ENCODE peak calls at places on chromosomes 16 and 17, in seven cellular contexts. X is effector memory CD4-positive, alpha-beta T cell; D is neural progenitor cell; I is PC-3; S is heart right ventricle; W is GM23248; U is SK-N-SH. F is an unnamed sample.

GRCh38 chr16:4537376-4538066 is 1.1 kb downstream of the CDIP1 start:
- DNase-seq in X (no peak), D (peak; percentile 39), I (no peak), S (no peak), W (peak; percentile 57), U (peak; percentile 66), F (no peak)

GRCh38 chr16:87288753-87289362 is 28.3 kb downstream of the C16orf95 start:
- DNase-seq in X (no peak), D (no peak), I (no peak), S (no peak), W (peak; percentile 8), U (no peak), F (no peak)

GRCh38 chr17:78965369-78965982 is 14.2 kb downstream of the LGALS3BP start:
- DNase-seq in X (no peak), D (no peak), I (no peak), S (no peak), W (no peak), U (no peak), F (no peak)

GRCh38 chr16:81505011-81505660 is 60.5 kb downstream of the CMIP start:
- DNase-seq in X (no peak), D (no peak), I (no peak), S (no peak), W (no peak), U (peak; percentile 69), F (no peak)

GRCh38 chr17:59892251-59892848 is 393 bp downstream of the TUBD1 start:
- DNase-seq in X (no peak), D (no peak), I (no peak), S (no peak), W (no peak), U (no peak), F (peak; percentile 7)

GRCh38 chr17:79931517-79932309 is 92.5 kb upstream of the CBX4 start:
- DNase-seq in X (no peak), D (no peak), I (peak; percentile 20), S (no peak), W (peak; percentile 74), U (no peak), F (no peak)

GRCh38 chr17:9842057-9842758 is 16.5 kb downstream of the GLP2R start:
- DNase-seq in X (no peak), D (no peak), I (peak; percentile 62), S (peak; percentile 37), W (peak; percentile 62), U (no peak), F (no peak)

GRCh38 chr16:87817910-87818309 is 51.4 kb downstream of the SLC7A5 start:
- DNase-seq in X (no peak), D (no peak), I (no peak), S (no peak), W (no peak), U (no peak), F (no peak)

GRCh38 chr16:59210955-59211541 is 476.9 kb upstream of the GOT2 start:
- DNase-seq in X (no peak), D (peak; percentile 81), I (no peak), S (peak; percentile 17), W (peak; percentile 22), U (no peak), F (no peak)

GRCh38 chr16:15897834-15898254 is 9.4 kb upstream of the CEP20 start:
- DNase-seq in X (no peak), D (no peak), I (peak; percentile 38), S (no peak), W (peak; percentile 73), U (no peak), F (no peak)

GRCh38 chr16:749010-749409 is 8.2 kb upstream of the CIAO3 start:
- DNase-seq in X (no peak), D (no peak), I (no peak), S (no peak), W (peak; percentile 91), U (no peak), F (no peak)

GRCh38 chr17:75124819-75125162 is 6.8 kb downstream of the NT5C start:
- DNase-seq in X (no peak), D (no peak), I (no peak), S (no peak), W (no peak), U (no peak), F (no peak)

GRCh38 chr17:48236681-48237134 is 129.1 kb downstream of the SNX11 start:
- DNase-seq in X (no peak), D (no peak), I (peak; percentile 98), S (no peak), W (peak; percentile 74), U (no peak), F (no peak)

GRCh38 chr16:71297252-71297651 is 8.1 kb upstream of the CMTR2 start:
- DNase-seq in X (no peak), D (no peak), I (no peak), S (no peak), W (no peak), U (no peak), F (no peak)

GRCh38 chr17:44078412-44078811 is 7.9 kb downstream of the G6PC3 start:
- DNase-seq in X (no peak), D (no peak), I (no peak), S (no peak), W (no peak), U (no peak), F (no peak)

DNA sequence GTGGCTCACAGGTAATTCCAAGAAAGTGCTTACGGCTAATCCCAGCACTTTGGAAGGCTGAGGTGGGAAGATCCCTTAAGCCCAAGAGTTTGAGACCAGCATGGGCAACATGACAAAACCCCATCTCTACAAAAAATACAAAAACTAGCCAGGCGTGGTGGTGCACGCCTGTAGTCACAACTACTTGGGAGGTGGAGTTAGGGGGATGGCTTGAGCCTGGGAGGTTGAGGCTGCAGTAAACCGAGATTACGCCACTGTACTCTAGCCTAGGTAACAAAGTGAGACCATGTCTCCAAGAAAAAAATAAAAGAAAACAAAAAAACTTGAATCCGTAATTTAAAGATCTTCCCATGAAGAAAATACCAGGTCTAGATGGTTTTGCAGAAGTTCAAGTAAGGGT is 5.0 kb downstream of the ICAM2 start:
- DNase-seq in X (no peak), D (no peak), I (no peak), S (no peak), W (no peak), U (no peak), F (no peak)
- H3K4me1 ChIP-seq in X (peaks cover 39% of the 10 kb centered on the region), D (peaks cover 7% of the 10 kb centered on the region), I (no peaks in the 10 kb centered on the region), S (peaks cover 12% of the 10 kb centered on the region), W (no peaks in the 10 kb centered on the region), U (no peaks in the 10 kb centered on the region), F (peaks cover 80% of the 10 kb centered on the region)

GRCh38 chr16:27890006-27890405 is 173.5 kb downstream of the GSG1L start:
- DNase-seq in X (no peak), D (no peak), I (no peak), S (no peak), W (no peak), U (no peak), F (no peak)
- H3K27me3 ChIP-seq in X (peaks cover 5% of the 10 kb centered on the region), D (peaks cover 7% of the 10 kb centered on the region), I (peaks cover 7% of the 10 kb centered on the region), S (peaks cover 50% of the 10 kb centered on the region), W (peaks cover 29% of the 10 kb centered on the region), U (no peaks in the 10 kb centered on the region), F (no peaks in the 10 kb centered on the region)

GRCh38 chr17:7175363-7175733 is 3.8 kb downstream of the ASGR1 start:
- DNase-seq in X (no peak), D (no peak), I (no peak), S (no peak), W (no peak), U (no peak), F (no peak)

GRCh38 chr17:7176870-7177209 is 2.3 kb downstream of the ASGR1 start:
- DNase-seq in X (no peak), D (peak; percentile 60), I (no peak), S (no peak), W (peak; percentile 52), U (peak; percentile 55), F (no peak)

GRCh38 chr17:7177210-7177953 is 1.8 kb downstream of the ASGR1 start:
- DNase-seq in X (peak; percentile 52), D (peak; percentile 92), I (peak; percentile 66), S (peak; percentile 65), W (peak; percentile 80), U (peak; percentile 95), F (peak; percentile 74)

GRCh38 chr17:7174603-7175362 is 4.4 kb downstream of the ASGR1 start:
- DNase-seq in X (no peak), D (no peak), I (no peak), S (no peak), W (no peak), U (no peak), F (no peak)

DNA sequence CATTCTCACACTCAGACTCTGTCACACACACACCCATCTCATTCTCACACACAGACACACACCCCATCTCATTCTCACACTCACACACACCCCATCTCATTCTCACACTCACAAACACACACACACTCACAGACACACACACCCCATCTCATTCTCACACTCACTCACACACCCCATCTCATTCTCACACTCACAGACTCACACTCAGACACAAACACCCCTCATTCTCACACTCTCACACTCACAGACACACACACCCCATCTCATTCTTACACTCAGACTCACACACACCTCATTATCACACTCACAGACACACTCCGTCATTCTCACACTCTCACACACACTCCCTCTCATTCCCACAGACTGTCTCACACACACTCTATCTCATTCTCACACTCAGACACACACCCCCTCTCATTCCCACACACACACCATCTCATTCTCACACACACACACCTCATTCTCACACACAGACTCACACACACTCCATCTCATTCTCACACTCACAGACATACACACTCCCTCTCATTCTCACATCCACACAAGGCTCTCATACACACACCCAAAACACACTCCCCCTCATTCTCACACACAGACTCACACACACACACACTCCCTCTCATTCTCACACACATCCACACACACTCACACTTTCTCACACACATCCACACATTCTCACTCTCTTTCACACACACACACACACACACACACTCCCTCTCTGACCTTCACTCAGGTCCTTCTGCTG is 2.9 kb downstream of the ASGR1 start:
- DNase-seq in X (no peak), D (no peak), I (no peak), S (no peak), W (no peak), U (no peak), F (no peak)
- H3K4me3 ChIP-seq in X (no peak overlapping the region), D (peak overlapping the region; percentile 65), I (no peak overlapping the region), S (no peak overlapping the region), W (no peak overlapping the region), U (no peak overlapping the region), F (no peak overlapping the region)

DNA sequence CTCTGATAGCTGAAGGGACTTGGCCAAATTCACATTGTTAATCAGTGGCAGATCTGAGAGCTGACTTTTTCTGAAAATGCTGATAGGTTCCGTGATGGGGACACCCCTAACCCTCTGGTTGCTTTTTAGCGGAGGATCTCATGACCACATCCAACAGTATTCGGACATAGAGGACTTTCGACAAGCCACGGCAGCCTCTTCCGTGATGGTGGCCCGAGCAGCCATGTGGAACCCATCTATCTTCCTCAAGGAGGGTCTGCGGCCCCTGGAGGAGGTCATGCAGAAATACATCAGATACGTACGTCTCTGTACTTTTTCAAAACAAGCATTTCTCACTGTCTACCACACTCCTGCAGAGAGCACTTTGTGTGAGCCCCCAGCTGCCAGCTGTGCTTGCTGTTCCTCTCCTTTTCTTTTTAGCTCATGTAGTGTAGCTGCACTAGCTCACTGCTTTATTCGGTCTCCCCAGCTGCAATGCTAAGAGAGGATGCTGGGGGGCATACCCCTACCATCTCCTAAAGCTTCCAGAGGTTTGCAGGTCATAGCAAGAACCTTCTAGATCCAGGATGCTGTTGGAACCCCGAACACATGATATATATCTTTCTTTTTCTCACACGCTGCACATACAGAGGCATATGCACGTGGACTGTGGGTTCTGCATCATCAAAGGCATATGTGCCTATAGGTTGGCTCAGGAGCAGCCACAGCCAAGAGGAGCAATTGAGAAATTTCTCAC is 14.2 kb upstream of the NFATC3 start:
- DNase-seq in X (no peak), D (no peak), I (no peak), S (no peak), W (no peak), U (no peak), F (no peak)
- H3K4me1 ChIP-seq in X (peaks cover 71% of the 10 kb centered on the region), D (no peaks in the 10 kb centered on the region), I (peaks cover 8% of the 10 kb centered on the region), S (peaks cover 7% of the 10 kb centered on the region), W (peaks cover 5% of the 10 kb centered on the region), U (peaks cover 14% of the 10 kb centered on the region), F (peaks cover 79% of the 10 kb centered on the region)

F was measured in CD8-positive, alpha-beta memory T cell.